ENCODE peak calls at places on chromosomes 6 and 20, in six cellular contexts. J is CD8-positive, alpha-beta T cell; V is pancreas; T is MM.1S; G is IMR-90; X is coronary artery. H is an unnamed sample.

GRCh38 chr6:48086187-48086586 is 24.8 kb downstream of the PTCHD4 start:
- DNase-seq in J (no peak), V (no peak), T (no peak), G (no peak), X (no peak), H (no peak)

GRCh38 chr20:31590717-31591225 is 14.3 kb upstream of the ID1 start:
- DNase-seq in J (no peak), V (no peak), T (no peak), G (no peak), X (no peak), H (no peak)

GRCh38 chr6:26295691-26296555 is 69.1 kb upstream of the BTN3A2 start:
- DNase-seq in J (no peak), V (no peak), T (no peak), G (peak), X (no peak), H (peak)

GRCh38 chr6:35297541-35298481 is at the start of gene DEF6:
- DNase-seq in J (peak), V (peak), T (peak), G (peak), X (no peak), H (peak)

GRCh38 chr6:30884521-30885480 is 482 bp downstream of the DDR1 start:
- DNase-seq in J (no peak), V (peak), T (no peak), G (peak), X (no peak), H (no peak)

GRCh38 chr20:36036688-36037087 is 68.3 kb downstream of the CNBD2 start:
- DNase-seq in J (no peak), V (no peak), T (no peak), G (no peak), X (no peak), H (no peak)

GRCh38 chr6:33841070-33841469 is 37.3 kb upstream of the MLN start:
- DNase-seq in J (no peak), V (no peak), T (no peak), G (no peak), X (no peak), H (no peak)

GRCh38 chr20:13995086-13995665 is at the start of gene MACROD2:
- DNase-seq in J (peak), V (peak), T (no peak), G (peak), X (peak), H (peak)

GRCh38 chr20:43583982-43584432 is 6.7 kb upstream of the IFT52 start:
- DNase-seq in J (no peak), V (peak), T (peak), G (peak), X (peak), H (peak)

GRCh38 chr20:34045930-34046329 is 52.2 kb downstream of the RALY start:
- DNase-seq in J (no peak), V (no peak), T (no peak), G (no peak), X (no peak), H (no peak)

GRCh38 chr6:129936329-129937165 is 75.4 kb upstream of the TMEM244 start:
- DNase-seq in J (no peak), V (no peak), T (peak), G (peak), X (no peak), H (no peak)

GRCh38 chr6:157614026-157614484 is 209.0 kb upstream of the SNX9 start:
- DNase-seq in J (no peak), V (no peak), T (no peak), G (peak), X (no peak), H (peak)

GRCh38 chr20:56429496-56429895 is 17.4 kb downstream of the CASS4 start:
- DNase-seq in J (no peak), V (no peak), T (no peak), G (peak), X (no peak), H (no peak)

GRCh38 chr6:14224359-14225103 is 107.0 kb downstream of the CD83 start:
- DNase-seq in J (no peak), V (no peak), T (no peak), G (no peak), X (no peak), H (no peak)

GRCh38 chr6:150347845-150348244 is 21.0 kb upstream of the IYD start:
- DNase-seq in J (no peak), V (no peak), T (no peak), G (no peak), X (no peak), H (no peak)

GRCh38 chr6:31035862-31036497 is 25.7 kb downstream of the MUC22 start:
- DNase-seq in J (no peak), V (no peak), T (no peak), G (peak), X (no peak), H (no peak)

GRCh38 chr20:63045991-63046390 is 39.2 kb upstream of the BHLHE23 start:
- DNase-seq in J (no peak), V (no peak), T (no peak), G (no peak), X (no peak), H (no peak)

GRCh38 chr20:32945710-32946221 is 58.5 kb downstream of the SUN5 start:
- DNase-seq in J (no peak), V (no peak), T (no peak), G (peak), X (no peak), H (no peak)

GRCh38 chr20:46770330-46771194 is 61.1 kb downstream of the SLC2A10 start:
- DNase-seq in J (no peak), V (no peak), T (no peak), G (peak), X (no peak), H (no peak)

GRCh38 chr6:38773338-38773737 is 58.2 kb downstream of the DNAH8 start:
- DNase-seq in J (no peak), V (no peak), T (peak), G (no peak), X (no peak), H (no peak)

GRCh38 chr6:79170431-79170830 is 64.1 kb downstream of the HMGN3 start:
- DNase-seq in J (no peak), V (no peak), T (no peak), G (no peak), X (no peak), H (no peak)

GRCh38 chr6:170443151-170443662 is 109.9 kb downstream of the PSMB1 start:
- DNase-seq in J (no peak), V (no peak), T (no peak), G (no peak), X (no peak), H (no peak)

GRCh38 chr6:108117427-108118358 is 43.2 kb upstream of the OSTM1 start:
- DNase-seq in J (no peak), V (peak), T (peak), G (peak), X (no peak), H (no peak)

GRCh38 chr20:61850926-61851900 is 214.5 kb downstream of the TAF4 start:
- DNase-seq in J (no peak), V (peak), T (no peak), G (peak), X (no peak), H (no peak)

GRCh38 chr6:143969077-143969476 is 39.0 kb downstream of the PLAGL1 start:
- DNase-seq in J (no peak), V (no peak), T (no peak), G (no peak), X (no peak), H (no peak)

GRCh38 chr6:158293122-158293521 is 19.1 kb upstream of the TULP4 start:
- DNase-seq in J (no peak), V (no peak), T (no peak), G (no peak), X (no peak), H (no peak)

GRCh38 chr20:44475694-44476560 is at the start of gene TTPAL:
- DNase-seq in J (peak), V (peak), T (peak), G (peak), X (peak), H (peak)

GRCh38 chr20:9256359-9256758 is 187.5 kb downstream of the PLCB4 start:
- DNase-seq in J (no peak), V (no peak), T (no peak), G (no peak), X (no peak), H (no peak)

GRCh38 chr6:33589723-33590530 is 9.9 kb upstream of the BAK1 start:
- DNase-seq in J (no peak), V (peak), T (peak), G (peak), X (no peak), H (peak)

GRCh38 chr20:38342716-38343106 is 3.6 kb upstream of the LBP start:
- DNase-seq in J (no peak), V (no peak), T (no peak), G (no peak), X (no peak), H (no peak)
- H3K27ac ChIP-seq in J (no peak), V (no peak), T (no peak), G (no peak), X (no peak), H (no peak)

GRCh38 chr20:51594999-51595532 is 52.5 kb upstream of the NFATC2 start:
- DNase-seq in J (peak), V (peak), T (peak), G (peak), X (peak), H (peak)
- H3K27ac ChIP-seq in J (no peak), V (no peak), T (no peak), G (no peak), X (no peak), H (no peak)

DNA sequence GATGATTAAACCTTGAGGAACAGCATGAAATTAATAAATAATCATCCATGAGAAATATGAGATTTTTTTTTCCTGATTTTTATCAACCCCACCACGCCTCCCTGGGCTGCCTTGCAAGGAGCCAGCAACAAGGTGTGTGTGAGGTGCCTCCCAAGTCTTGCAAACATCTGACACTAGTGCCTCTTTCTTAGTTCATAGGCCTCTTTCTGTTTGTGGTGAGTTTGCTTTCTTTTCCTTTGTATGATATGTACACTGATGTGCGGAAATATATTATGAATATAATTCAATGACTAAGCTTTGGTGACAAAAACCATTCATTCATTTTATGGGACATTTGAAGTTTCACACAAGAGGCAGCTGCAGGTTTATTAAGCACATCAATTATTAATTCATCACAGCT is 63.2 kb upstream of the SYNDIG1 start:
- DNase-seq in J (no peak), V (no peak), T (no peak), G (no peak), X (no peak), H (no peak)
- H3K27ac ChIP-seq in J (no peak), V (no peak), T (no peak), G (no peak), X (no peak), H (peak)

GRCh38 chr6:15894973-15895858 is 232.4 kb upstream of the DTNBP1 start:
- DNase-seq in J (no peak), V (no peak), T (no peak), G (no peak), X (no peak), H (no peak)
- H3K27ac ChIP-seq in J (no peak), V (no peak), T (no peak), G (no peak), X (no peak), H (no peak)

GRCh38 chr20:59948212-59948611 is 8.0 kb downstream of the FAM217B start:
- DNase-seq in J (no peak), V (no peak), T (no peak), G (no peak), X (no peak), H (no peak)

GRCh38 chr20:59949911-59950310 is 8.3 kb upstream of the CDH26 start:
- DNase-seq in J (no peak), V (no peak), T (no peak), G (no peak), X (no peak), H (no peak)

GRCh38 chr20:59945175-59945574 is 5.0 kb downstream of the FAM217B start:
- DNase-seq in J (no peak), V (no peak), T (no peak), G (no peak), X (no peak), H (no peak)

GRCh38 chr20:59945731-59946130 is 5.5 kb downstream of the FAM217B start:
- DNase-seq in J (no peak), V (no peak), T (no peak), G (no peak), X (no peak), H (no peak)

GRCh38 chr20:59948828-59949720 is 8.9 kb downstream of the FAM217B start:
- DNase-seq in J (no peak), V (no peak), T (peak), G (peak), X (no peak), H (no peak)
- H3K27ac ChIP-seq in J (peak), V (no peak), T (peak), G (no peak), X (no peak), H (peak)

GRCh38 chr6:36610041-36610440 is 15.9 kb downstream of the SRSF3 start:
- DNase-seq in J (no peak), V (no peak), T (no peak), G (no peak), X (peak), H (no peak)

GRCh38 chr6:36607782-36608386 is 13.7 kb downstream of the SRSF3 start:
- DNase-seq in J (no peak), V (peak), T (no peak), G (no peak), X (peak), H (peak)

GRCh38 chr6:36608788-36609563 is 14.8 kb downstream of the SRSF3 start:
- DNase-seq in J (no peak), V (no peak), T (no peak), G (no peak), X (peak), H (no peak)

GRCh38 chr6:36610576-36611336 is 16.6 kb downstream of the SRSF3 start:
- DNase-seq in J (no peak), V (no peak), T (no peak), G (no peak), X (peak), H (no peak)

GRCh38 chr6:36609582-36609981 is 15.4 kb downstream of the SRSF3 start:
- DNase-seq in J (no peak), V (no peak), T (no peak), G (no peak), X (peak), H (no peak)
- H3K27ac ChIP-seq in J (no peak), V (no peak), T (peak), G (no peak), X (peak), H (peak)

DNA sequence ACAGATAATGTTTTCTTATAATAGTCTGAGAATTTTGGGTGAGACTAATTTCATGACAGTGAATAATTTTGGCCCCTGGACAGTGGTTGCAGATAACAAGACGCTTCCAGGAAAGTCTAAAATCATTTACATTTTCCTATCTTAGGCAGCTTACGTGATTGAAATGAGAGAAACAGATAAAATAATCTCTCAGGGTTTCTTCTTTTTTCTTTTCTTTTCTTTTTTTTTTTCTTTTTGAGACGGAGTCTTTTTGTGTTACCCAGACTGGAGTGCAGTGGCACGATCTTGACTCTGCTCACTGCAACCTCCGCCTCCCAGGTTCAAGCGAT is 4.2 kb upstream of the SERPINB1 start:
- DNase-seq in J (no peak), V (no peak), T (no peak), G (no peak), X (no peak), H (no peak)
- H3K27ac ChIP-seq in J (no peak), V (no peak), T (no peak), G (no peak), X (no peak), H (peak)

GRCh38 chr6:56527934-56528333 is 114.8 kb downstream of the DST start:
- DNase-seq in J (no peak), V (no peak), T (no peak), G (peak), X (no peak), H (no peak)
- H3K27ac ChIP-seq in J (no peak), V (no peak), T (no peak), G (peak), X (peak), H (peak)

H was measured in epithelial cell of prostate.